ENCODE peak calls at places on chromosomes 4 and X, in five cellular contexts. M is activated T-helper 1 cell treated with anti-CD3 and anti-CD28 coated beads, Interleukin-12 subunit alpha, Interleukin-12 subunit beta, Interleukin-2, Interleukin-4 antibody, amounts not matched to agents 30 ng/mL and 10 ng/mL and 1 ng/mL, durations not matched to agents 14 hours and 24 hours and 36 hours; V is activated CD4-positive, alpha-beta T cell treated with anti-CD3 and anti-CD28 coated beads for 1 hour; Y is glutamatergic neuron; R is RPMI7951. G is an unnamed sample.

GRCh38 chrX:101550362-101550761 is at the start of gene ARMCX1:
- DNase-seq in M (no peak), V (no peak), Y (peak), R (peak), G (peak)

GRCh38 chrX:130413415-130413814 is 11.6 kb downstream of the RBMX2 start:
- DNase-seq in M (no peak), V (no peak), Y (no peak), R (no peak), G (no peak)

GRCh38 chrX:41877167-41877566 is 46.2 kb downstream of the CASK start:
- DNase-seq in M (no peak), V (no peak), Y (no peak), R (no peak), G (no peak)

GRCh38 chrX:22338740-22339139 is 66.0 kb downstream of the CBLL2 start:
- DNase-seq in M (no peak), V (no peak), Y (no peak), R (peak), G (no peak)

GRCh38 chrX:130975947-130976346 is 72.9 kb upstream of the ENOX2 start:
- DNase-seq in M (no peak), V (no peak), Y (peak), R (peak), G (peak)

GRCh38 chr4:21888195-21888976 is 60.2 kb downstream of the KCNIP4 start:
- DNase-seq in M (no peak), V (no peak), Y (no peak), R (peak), G (no peak)

GRCh38 chr4:25834411-25835107 is 28.2 kb downstream of the SEL1L3 start:
- DNase-seq in M (no peak), V (no peak), Y (no peak), R (no peak), G (no peak)

GRCh38 chr4:52823478-52824092 is 38.5 kb upstream of the RASL11B start:
- DNase-seq in M (no peak), V (no peak), Y (no peak), R (peak), G (peak)

GRCh38 chr4:137266511-137266910 is 265.8 kb downstream of the PCDH18 start:
- DNase-seq in M (no peak), V (no peak), Y (no peak), R (peak), G (no peak)

GRCh38 chr4:122914292-122914904 is 8.0 kb downstream of the NUDT6 start:
- DNase-seq in M (no peak), V (no peak), Y (no peak), R (peak), G (peak)

GRCh38 chr4:139630991-139631390 is 34.6 kb upstream of the MGST2 start:
- DNase-seq in M (no peak), V (no peak), Y (no peak), R (no peak), G (no peak)

GRCh38 chr4:7854697-7855370 is 84.8 kb downstream of the AFAP1 start:
- DNase-seq in M (peak), V (peak), Y (no peak), R (no peak), G (peak)

GRCh38 chrX:140817943-140818342 is 108.4 kb downstream of the LINC00632 start:
- DNase-seq in M (no peak), V (no peak), Y (no peak), R (peak), G (peak)

GRCh38 chrX:132488092-132488749 is 617 bp downstream of the MBNL3 start:
- DNase-seq in M (no peak), V (no peak), Y (no peak), R (peak), G (peak)

GRCh38 chr4:153409412-153409811 is 56.7 kb upstream of the TMEM131L start:
- DNase-seq in M (no peak), V (no peak), Y (no peak), R (peak), G (no peak)

GRCh38 chr4:78553526-78554060 is 2.0 kb downstream of the ANXA3 start:
- DNase-seq in M (no peak), V (no peak), Y (no peak), R (no peak), G (no peak)

GRCh38 chrX:153775631-153776595 is 4.9 kb upstream of the SRPK3 start:
- DNase-seq in M (no peak), V (no peak), Y (no peak), R (no peak), G (no peak)

GRCh38 chr4:8147231-8147970 is 11.2 kb downstream of the ABLIM2 start:
- DNase-seq in M (no peak), V (no peak), Y (peak), R (no peak), G (no peak)

GRCh38 chr4:100576570-100576969 is 58.7 kb upstream of the EMCN start:
- DNase-seq in M (no peak), V (no peak), Y (no peak), R (no peak), G (no peak)

GRCh38 chr4:145481164-145481941 is at the start of gene SMAD1:
- DNase-seq in M (peak), V (no peak), Y (peak), R (peak), G (peak)

GRCh38 chr4:108058685-108059440 is 69.2 kb downstream of the HADH start:
- DNase-seq in M (no peak), V (no peak), Y (no peak), R (peak), G (no peak)

GRCh38 chrX:129772796-129773431 is 6.8 kb upstream of the SASH3 start:
- DNase-seq in M (peak), V (no peak), Y (no peak), R (no peak), G (peak)

GRCh38 chr4:112348488-112349158 is 51.5 kb downstream of the ALPK1 start:
- DNase-seq in M (no peak), V (no peak), Y (peak), R (peak), G (no peak)

GRCh38 chr4:161816958-161817357 is 346.8 kb downstream of the FSTL5 start:
- DNase-seq in M (no peak), V (no peak), Y (no peak), R (no peak), G (no peak)

GRCh38 chr4:81631958-81632439 is 160.3 kb upstream of the RASGEF1B start:
- DNase-seq in M (no peak), V (no peak), Y (no peak), R (no peak), G (no peak)

GRCh38 chr4:183960912-183961569 is 55.9 kb downstream of the STOX2 start:
- DNase-seq in M (no peak), V (no peak), Y (no peak), R (no peak), G (no peak)

GRCh38 chr4:51836531-51836930 is 6.4 kb upstream of the DCUN1D4 start:
- DNase-seq in M (no peak), V (no peak), Y (no peak), R (peak), G (no peak)

GRCh38 chr4:47274931-47275330 is 188.6 kb downstream of the COMMD8 start:
- DNase-seq in M (no peak), V (no peak), Y (no peak), R (no peak), G (no peak)

GRCh38 chrX:118698516-118699247 is 28.7 kb upstream of the IL13RA1 start:
- DNase-seq in M (no peak), V (no peak), Y (no peak), R (peak), G (no peak)